ENCODE peak calls at places on chromosomes 11 and 22, in six cellular contexts. Q is CD8-positive, alpha-beta T cell; O is pancreas; J is GM23248; T is PC-9; G is fibroblast of lung. B is an unnamed sample.

GRCh38 chr22:44192098-44192810 is 11.5 kb downstream of the PARVG start:
- DNase-seq in O (no peak), T (peak; percentile 64), G (peak; percentile 7), Q (peak; percentile 26), J (peak; percentile 43), B (peak; percentile 23)

GRCh38 chr11:7353100-7353499 is 101.4 kb downstream of the SYT9 start:
- DNase-seq in J (peak; percentile 64), T (no peak), G (no peak), O (no peak), Q (no peak), B (peak; percentile 7)

GRCh38 chr11:15594607-15595006 is 479.9 kb downstream of the INSC start:
- DNase-seq in T (no peak), O (no peak), G (no peak), Q (no peak), J (no peak), B (no peak)

GRCh38 chr11:30432716-30433115 is 109.8 kb downstream of the ARL14EP start:
- DNase-seq in G (no peak), J (no peak), T (no peak), Q (no peak), O (no peak), B (no peak)

GRCh38 chr22:19352766-19353165 is 61.2 kb upstream of the CLTCL1 start:
- DNase-seq in O (no peak), Q (no peak), J (no peak), T (no peak), G (no peak), B (no peak)

GRCh38 chr11:121446752-121447156 is 5.4 kb upstream of the SORL1 start:
- DNase-seq in J (peak; percentile 28), G (peak; percentile 34), O (no peak), Q (no peak), T (no peak), B (no peak)

GRCh38 chr22:45553333-45554039 is 50.8 kb downstream of the FBLN1 start:
- DNase-seq in J (peak; percentile 84), G (peak; percentile 97), T (peak; percentile 35), Q (peak; percentile 22), O (peak; percentile 41), B (peak; percentile 97)

GRCh38 chr22:27226666-27227065 is 569.3 kb downstream of the MIAT start:
- DNase-seq in O (no peak), J (peak; percentile 60), T (no peak), Q (no peak), G (no peak), B (peak; percentile 63)

GRCh38 chr11:10351768-10352641 is 47.1 kb downstream of the ADM start:
- DNase-seq in T (peak; percentile 92), O (peak; percentile 76), J (peak; percentile 93), G (peak; percentile 97), Q (no peak), B (peak; percentile 71)

GRCh38 chr11:72617080-72617744 is 57.0 kb downstream of the PDE2A start:
- DNase-seq in Q (no peak), J (peak; percentile 48), G (peak; percentile 15), O (no peak), T (no peak), B (no peak)

GRCh38 chr11:7579226-7579825 is 65.5 kb downstream of the PPFIBP2 start:
- DNase-seq in T (peak; percentile 44), G (peak; percentile 45), J (peak; percentile 75), Q (no peak), O (no peak), B (no peak)

GRCh38 chr11:125902315-125902926 is 585 bp downstream of the PUS3 start:
- DNase-seq in Q (no peak), G (no peak), T (no peak), J (no peak), O (no peak), B (no peak)

GRCh38 chr11:128297111-128297651 is 290.2 kb downstream of the ETS1 start:
- DNase-seq in T (no peak), G (no peak), O (no peak), Q (no peak), J (no peak), B (peak; percentile 67)

GRCh38 chr11:134668796-134669195 is 256.8 kb upstream of the B3GAT1 start:
- DNase-seq in G (no peak), J (no peak), T (no peak), Q (no peak), O (no peak), B (no peak)

GRCh38 chr11:78424334-78425270 is 7.0 kb upstream of the GAB2 start:
- DNase-seq in G (peak; percentile 91), O (no peak), Q (no peak), J (peak; percentile 28), T (peak; percentile 18), B (no peak)

GRCh38 chr11:7654094-7654742 is 19.1 kb downstream of the CYB5R2 start:
- DNase-seq in T (no peak), G (no peak), J (no peak), O (no peak), Q (no peak), B (no peak)

GRCh38 chr11:29634248-29634647 is 382.6 kb downstream of the KCNA4 start:
- DNase-seq in J (peak; percentile 19), G (no peak), O (no peak), Q (no peak), T (no peak), B (no peak)

GRCh38 chr22:32444068-32444467 is 20.2 kb downstream of the BPIFC start:
- DNase-seq in G (no peak), O (no peak), J (no peak), T (peak; percentile 51), Q (no peak), B (no peak)

GRCh38 chr11:69703711-69704507 is at the start of gene FGF19:
- DNase-seq in Q (no peak), G (no peak), T (peak; percentile 45), O (no peak), J (peak; percentile 28), B (no peak)

GRCh38 chr11:110901441-110901840 is 189.2 kb upstream of the ARHGAP20 start:
- DNase-seq in G (no peak), Q (no peak), T (no peak), O (no peak), J (no peak), B (no peak)

GRCh38 chr11:61707574-61707973 is 27.4 kb downstream of the DAGLA start:
- DNase-seq in T (no peak), G (no peak), Q (no peak), O (no peak), J (no peak), B (no peak)

GRCh38 chr11:47264119-47264915 is 5.6 kb upstream of the MADD start:
- DNase-seq in G (no peak), J (no peak), Q (no peak), O (no peak), T (peak; percentile 32), B (peak; percentile 72)

GRCh38 chr11:44846852-44847251 is 103.8 kb downstream of the TP53I11 start:
- DNase-seq in J (no peak), O (no peak), G (no peak), Q (no peak), T (no peak), B (no peak)

GRCh38 chr11:69010964-69011623 is 2.0 kb downstream of the MRGPRF start:
- DNase-seq in J (peak; percentile 94), G (peak; percentile 85), T (peak; percentile 46), O (peak; percentile 56), Q (peak; percentile 5), B (peak; percentile 95)

GRCh38 chr11:70709596-70709995 is 311.3 kb downstream of the CTTN start:
- DNase-seq in G (no peak), O (no peak), T (no peak), J (no peak), Q (no peak), B (no peak)

GRCh38 chr22:17222503-17222902 is 3.3 kb upstream of the ADA2 start:
- DNase-seq in Q (no peak), J (no peak), G (no peak), T (no peak), O (peak; percentile 20), B (no peak)

GRCh38 chr22:17907731-17908051 is 116.7 kb downstream of the MICAL3 start:
- DNase-seq in O (no peak), G (no peak), T (no peak), J (peak; percentile 35), Q (no peak), B (no peak)

GRCh38 chr11:133695376-133695775 is 149.9 kb downstream of the SPATA19 start:
- DNase-seq in J (no peak), G (no peak), O (no peak), T (no peak), Q (no peak), B (no peak)

GRCh38 chr11:31237819-31238771 is 131.4 kb downstream of the DCDC1 start:
- DNase-seq in G (peak; percentile 14), T (no peak), J (peak; percentile 54), O (no peak), Q (no peak), B (no peak)

GRCh38 chr11:103483996-103484395 is 374.8 kb downstream of the DYNC2H1 start:
- DNase-seq in G (no peak), T (no peak), J (no peak), O (no peak), Q (no peak), B (no peak)

GRCh38 chr22:19367763-19368367 is 63.7 kb downstream of the HIRA start:
- DNase-seq in O (no peak), Q (no peak), J (no peak), G (no peak), T (no peak), B (no peak)

GRCh38 chr22:36206255-36206654 is 4.6 kb upstream of the APOL4 start:
- DNase-seq in J (no peak), G (no peak), Q (no peak), T (no peak), O (no peak), B (no peak)
- H3K27ac ChIP-seq in J (no peak overlapping the region), G (no peak overlapping the region), Q (no peak overlapping the region), T (no peak overlapping the region), O (no peak overlapping the region), B (no peak overlapping the region)

GRCh38 chr11:65119670-65119995 is 2.1 kb upstream of the ZNHIT2 start:
- DNase-seq in T (no peak), Q (no peak), J (no peak), O (no peak), G (no peak), B (no peak)
- H3K4me3 ChIP-seq in T (no peak overlapping the region), Q (no peak overlapping the region), J (no peak overlapping the region), O (no peak overlapping the region), G (no peak overlapping the region), B (no peak overlapping the region)

DNA sequence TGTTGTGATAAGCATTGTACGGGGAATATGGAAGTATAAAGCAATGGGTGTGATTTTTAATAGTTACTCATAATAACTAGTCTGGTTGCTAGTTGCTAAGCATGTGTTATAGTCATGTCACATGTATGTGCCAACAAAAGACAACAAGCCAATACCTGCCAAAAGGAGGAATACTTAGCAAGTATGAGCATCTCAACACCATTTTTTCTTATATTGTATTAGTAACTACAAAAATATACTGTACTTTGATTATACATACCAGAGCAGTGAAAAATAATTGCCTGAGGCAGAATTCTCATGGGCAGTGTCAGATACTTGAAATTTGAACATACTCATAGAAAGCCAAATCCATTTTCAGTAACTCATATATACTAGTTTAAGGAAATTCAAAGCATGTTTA is 62.4 kb upstream of the ALKBH3 start:
- DNase-seq in G (no peak), Q (no peak), O (no peak), T (peak; percentile 75), J (peak; percentile 64), B (no peak)
- H3K4me1 ChIP-seq in G (no peaks in the 10 kb centered on the region), Q (no peaks in the 10 kb centered on the region), O (no peaks in the 10 kb centered on the region), T (peaks cover 13% of the 10 kb centered on the region), J (peaks cover 10% of the 10 kb centered on the region), B (no peaks in the 10 kb centered on the region)

GRCh38 chr22:23388492-23389009 is 191.5 kb downstream of the IGLL1 start:
- DNase-seq in T (no peak), G (no peak), O (no peak), Q (no peak), J (no peak), B (no peak)
- H3K27ac ChIP-seq in T (no peak overlapping the region), G (no peak overlapping the region), O (no peak overlapping the region), Q (no peak overlapping the region), J (no peak overlapping the region), B (no peak overlapping the region)

B was measured in SJSA1.